ENCODE peak calls at places on chromosomes 13 and 19, in nine cellular contexts. V is GM12865; C is SW 1271; G is fibroblast of lung; U is mammary epithelial cell; R is Calu3; Z is substantia nigra; J is OCI-LY7; X is CD4-positive, alpha-beta T cell. Y is an unnamed sample.

GRCh38 chr19:18060472-18060871 is 26.3 kb downstream of the IL12RB1 start:
- DNase-seq in U (no peak), V (no peak), X (no peak), G (no peak), R (no peak), C (no peak), J (no peak), Z (no peak), Y (no peak)

GRCh38 chr19:16191216-16191908 is 6.2 kb downstream of the FAM32A start:
- DNase-seq in C (no peak), V (no peak), R (no peak), Z (no peak), G (no peak), X (no peak), U (no peak), J (no peak), Y (no peak)

GRCh38 chr13:65868106-65868505 is 1362.0 kb downstream of the PCDH9 start:
- DNase-seq in C (no peak), G (no peak), Z (no peak), V (no peak), U (no peak), J (no peak), R (no peak), X (no peak), Y (no peak)

GRCh38 chr13:61600360-61601033 is 184.8 kb upstream of the PCDH20 start:
- DNase-seq in G (no peak), R (no peak), V (no peak), C (no peak), Z (no peak), U (no peak), J (no peak), X (no peak), Y (no peak)

GRCh38 chr19:38647966-38648788 is 728 bp downstream of the ACTN4 start:
- DNase-seq in G (no peak), V (no peak), U (no peak), Z (no peak), X (no peak), C (no peak), R (no peak), J (no peak), Y (no peak)

GRCh38 chr13:107650081-107650701 is 565.1 kb downstream of the LIG4 start:
- DNase-seq in J (peak; percentile 37), X (no peak), G (peak; percentile 50), V (peak; percentile 65), R (peak; percentile 42), C (no peak), Z (peak; percentile 3), U (peak; percentile 1), Y (no peak)

GRCh38 chr13:36919206-36919832 is 719 bp downstream of the SMAD9 start:
- DNase-seq in X (no peak), G (peak; percentile 37), U (peak; percentile 6), C (no peak), Z (no peak), V (no peak), J (peak; percentile 70), R (peak; percentile 9), Y (no peak)

GRCh38 chr13:75762066-75762937 is 126.2 kb downstream of the LMO7 start:
- DNase-seq in X (peak; percentile 25), R (no peak), G (no peak), Z (no peak), U (peak; percentile 96), C (no peak), J (no peak), V (peak; percentile 82), Y (no peak)

GRCh38 chr13:39836038-39836437 is 180.6 kb downstream of the COG6 start:
- DNase-seq in X (no peak), C (no peak), V (peak; percentile 53), J (no peak), G (no peak), U (peak; percentile 91), R (peak; percentile 5), Z (no peak), Y (no peak)

GRCh38 chr13:75319244-75319643 is 162.7 kb downstream of the TBC1D4 start:
- DNase-seq in R (no peak), J (no peak), X (no peak), G (peak; percentile 63), Z (no peak), U (peak; percentile 41), C (no peak), V (no peak), Y (no peak)

GRCh38 chr19:51187395-51188226 is 37.3 kb upstream of the CD33 start:
- DNase-seq in R (no peak), Z (no peak), X (no peak), U (no peak), V (no peak), J (no peak), G (no peak), C (no peak), Y (no peak)

GRCh38 chr19:43457809-43458208 is 7.6 kb downstream of the LYPD3 start:
- DNase-seq in C (no peak), Z (no peak), J (no peak), U (no peak), R (no peak), G (no peak), X (no peak), V (no peak), Y (no peak)

GRCh38 chr13:40668335-40668734 is 1.9 kb upstream of the FOXO1 start:
- DNase-seq in U (no peak), G (no peak), V (peak; percentile 73), R (peak; percentile 22), Z (no peak), J (peak; percentile 84), C (no peak), X (peak; percentile 16), Y (peak; percentile 49)

GRCh38 chr19:38528213-38528755 is 89.5 kb downstream of the MAP4K1 start:
- DNase-seq in U (no peak), G (no peak), R (no peak), V (no peak), J (no peak), Z (no peak), X (no peak), C (no peak), Y (no peak)

GRCh38 chr13:99996177-99996705 is 14.7 kb downstream of the ZIC2 start:
- DNase-seq in V (no peak), G (no peak), Z (no peak), J (no peak), R (no peak), X (no peak), C (no peak), U (no peak), Y (no peak)

GRCh38 chr19:30855475-30855874 is 483.3 kb downstream of the ZNF536 start:
- DNase-seq in Z (no peak), X (no peak), R (no peak), C (no peak), J (no peak), G (no peak), U (no peak), V (no peak), Y (no peak)

GRCh38 chr19:8209111-8209964 is at the start of gene CERS4:
- DNase-seq in U (no peak), Z (peak; percentile 81), G (peak; percentile 41), J (peak; percentile 77), C (no peak), V (peak; percentile 81), R (peak; percentile 68), X (peak; percentile 68), Y (peak; percentile 94)

GRCh38 chr19:16463991-16464575 is 7.7 kb downstream of the EPS15L1 start:
- DNase-seq in G (peak; percentile 62), X (no peak), V (no peak), Z (no peak), U (no peak), R (no peak), J (no peak), C (no peak), Y (no peak)

GRCh38 chr19:27774337-27774736 is 1438.6 kb downstream of the UQCRFS1 start:
- DNase-seq in X (no peak), U (no peak), G (no peak), Z (no peak), V (no peak), R (no peak), C (no peak), J (peak; percentile 34), Y (no peak)

GRCh38 chr13:112755331-112755730 is 65.5 kb downstream of the ATP11A start:
- DNase-seq in C (no peak), G (no peak), J (no peak), U (no peak), R (no peak), Z (no peak), V (no peak), X (no peak), Y (no peak)